ENCODE peak calls at places on chromosome X, in nine cellular contexts. X is iris pigment epithelial cell; F is fibroblast of lung; Y is activated effector memory CD4-positive, alpha-beta T cell treated with Interleukin-2 at 50 U/mL for 16 hours; U is stimulated activated CD8-positive, alpha-beta memory T cell treated with anti-CD3 and anti-CD28 coated beads, Interleukin-2, amount 100 ng/mL, for 1 hour; P is central memory CD4-positive, alpha-beta T cell; L is astrocyte of the cerebellum; J is caudate nucleus; Z is NCI-H1105. N is an unnamed sample.

GRCh38 chrX:30615229-30615628 is 37.7 kb upstream of the TASL start:
- DNase-seq in L (no peak), X (peak), Y (no peak), U (no peak), J (no peak), P (no peak), F (peak), Z (no peak), N (no peak)

GRCh38 chrX:36868592-36868991 is 139.6 kb upstream of the FAM47C start:
- DNase-seq in F (no peak), J (no peak), P (no peak), L (no peak), X (no peak), U (no peak), Z (no peak), Y (no peak), N (no peak)

GRCh38 chrX:149877636-149878035 is 3.3 kb upstream of the MAGEA8 start:
- DNase-seq in F (peak), P (no peak), Z (no peak), Y (no peak), X (peak), L (no peak), J (no peak), U (no peak), N (no peak)

GRCh38 chrX:23333842-23334535 is 660 bp upstream of the PTCHD1 start:
- DNase-seq in Y (no peak), F (no peak), X (no peak), Z (no peak), L (no peak), P (no peak), J (no peak), U (no peak), N (no peak)

GRCh38 chrX:70508296-70508911 is 63.8 kb downstream of the DLG3 start:
- DNase-seq in U (no peak), P (no peak), X (peak), Z (no peak), F (peak), Y (no peak), L (no peak), J (no peak), N (no peak)

GRCh38 chrX:17415242-17415815 is 40.3 kb downstream of the NHS start:
- DNase-seq in J (no peak), P (no peak), Y (no peak), L (peak), X (no peak), U (no peak), Z (no peak), F (peak), N (no peak)

GRCh38 chrX:26208012-26208411 is 8.0 kb upstream of the MAGEB5 start:
- DNase-seq in F (no peak), L (no peak), J (no peak), U (no peak), P (no peak), Z (no peak), Y (no peak), X (no peak), N (no peak)

GRCh38 chrX:106611682-106612402 is at the start of gene RADX:
- DNase-seq in U (peak), X (peak), F (peak), P (peak), J (peak), Z (peak), Y (peak), L (peak), N (peak)

GRCh38 chrX:44459501-44459900 is 83.2 kb downstream of the FUNDC1 start:
- DNase-seq in X (no peak), P (no peak), F (peak), L (no peak), Z (no peak), U (no peak), Y (no peak), J (no peak), N (no peak)

GRCh38 chrX:129769467-129770154 is 10.1 kb upstream of the SASH3 start:
- DNase-seq in U (peak), Y (peak), P (peak), X (no peak), F (peak), L (peak), Z (no peak), J (no peak), N (peak)

GRCh38 chrX:119194631-119195030 is 41.5 kb upstream of the PGRMC1 start:
- DNase-seq in J (no peak), Y (no peak), L (no peak), Z (no peak), X (peak), P (no peak), F (peak), U (no peak), N (no peak)

GRCh38 chrX:115939636-115940160 is 230.8 kb upstream of the AGTR2 start:
- DNase-seq in Y (no peak), J (no peak), P (no peak), L (no peak), F (no peak), U (no peak), X (no peak), Z (no peak), N (no peak)

GRCh38 chrX:150565551-150565950 is 2.9 kb upstream of the MTM1 start:
- DNase-seq in F (no peak), Y (no peak), U (no peak), X (no peak), P (no peak), J (no peak), L (no peak), Z (no peak), N (no peak)

GRCh38 chrX:133444196-133444595 is 28.9 kb upstream of the GPC4 start:
- DNase-seq in Z (peak), U (no peak), Y (no peak), P (no peak), X (no peak), J (no peak), F (peak), L (no peak), N (no peak)

GRCh38 chrX:78123190-78123589 is 16.3 kb downstream of the TAF9B start:
- DNase-seq in F (peak), Z (no peak), J (no peak), Y (no peak), L (peak), X (peak), U (no peak), P (no peak), N (no peak)

GRCh38 chrX:100478714-100479113 is 68.6 kb upstream of the PCDH19 start:
- DNase-seq in X (no peak), Z (no peak), F (no peak), L (no peak), Y (no peak), U (no peak), P (no peak), J (no peak), N (no peak)

GRCh38 chrX:14029039-14029424 is 660 bp downstream of the GEMIN8 start:
- DNase-seq in P (no peak), X (no peak), Y (no peak), Z (peak), U (no peak), J (no peak), L (no peak), F (no peak), N (no peak)

GRCh38 chrX:69097451-69098236 is 67.6 kb downstream of the PJA1 start:
- DNase-seq in X (no peak), P (no peak), J (no peak), F (no peak), Y (no peak), Z (no peak), U (no peak), L (no peak), N (no peak)

GRCh38 chrX:13614154-13614553 is 38.8 kb upstream of the TCEANC start:
- DNase-seq in Z (no peak), Y (no peak), X (no peak), U (no peak), P (no peak), J (no peak), L (no peak), F (no peak), N (no peak)

GRCh38 chrX:121571333-121571732 is 523.9 kb downstream of the GLUD2 start:
- DNase-seq in J (no peak), P (no peak), F (no peak), Z (no peak), L (no peak), X (peak), U (no peak), Y (no peak), N (no peak)

GRCh38 chrX:130834149-130834548 is 68.9 kb downstream of the ENOX2 start:
- DNase-seq in Y (no peak), X (no peak), J (no peak), U (no peak), P (no peak), F (no peak), Z (no peak), L (no peak), N (no peak)

GRCh38 chrX:3124041-3124440 is 82.8 kb downstream of the ARSF start:
- DNase-seq in P (no peak), Z (no peak), U (no peak), Y (no peak), F (peak), J (no peak), X (peak), L (no peak), N (no peak)

GRCh38 chrX:134172588-134173259 is 64.3 kb upstream of the CCDC160 start:
- DNase-seq in P (peak), L (no peak), U (no peak), J (no peak), X (no peak), Y (peak), Z (no peak), F (no peak), N (no peak)

GRCh38 chrX:141214216-141214615 is 28.1 kb downstream of the SPANXC start:
- DNase-seq in X (no peak), U (no peak), Z (no peak), F (no peak), Y (no peak), P (no peak), L (no peak), J (no peak), N (no peak)

GRCh38 chrX:38652934-38653442 is 91.6 kb downstream of the TSPAN7 start:
- DNase-seq in Z (no peak), Y (no peak), U (no peak), P (no peak), L (no peak), J (no peak), X (no peak), F (no peak), N (no peak)

GRCh38 chrX:51641421-51642021 is 22.8 kb upstream of the CENPVL3 start:
- DNase-seq in X (peak), J (no peak), Y (no peak), F (peak), U (no peak), Z (peak), P (no peak), L (peak), N (no peak)

GRCh38 chrX:44042124-44042523 is 68.9 kb upstream of the NDP start:
- DNase-seq in F (peak), P (no peak), L (peak), Z (no peak), X (peak), J (no peak), Y (no peak), U (no peak), N (no peak)

GRCh38 chrX:68929332-68930150 is 100.7 kb downstream of the EFNB1 start:
- DNase-seq in Y (no peak), P (no peak), L (peak), Z (no peak), U (no peak), F (peak), J (no peak), X (peak), N (no peak)

GRCh38 chrX:68732906-68733493 is 85.5 kb downstream of the STARD8 start:
- DNase-seq in U (peak), X (peak), J (no peak), F (peak), L (no peak), P (peak), Y (peak), Z (peak), N (peak)

GRCh38 chrX:127187095-127187494 is 367.6 kb downstream of the PRR32 start:
- DNase-seq in Z (no peak), U (no peak), L (no peak), Y (no peak), P (no peak), X (no peak), J (no peak), F (no peak), N (no peak)

GRCh38 chrX:72305286-72306084 is at the start of gene CITED1:
- DNase-seq in Y (no peak), P (no peak), L (no peak), F (peak), J (no peak), U (no peak), Z (no peak), X (no peak), N (no peak)

GRCh38 chrX:135389717-135390116 is 32.0 kb upstream of the SMIM10L2A start:
- DNase-seq in F (peak), U (no peak), L (no peak), Y (no peak), X (peak), Z (no peak), P (no peak), J (no peak), N (no peak)

N was measured in T-helper 22 cell.